ENCODE peak calls at places on chromosome 1, in six cellular contexts. S is right lobe of liver, P is lower lobe of right lung, U is left lung, F is aorta, T is psoas muscle. M is an unnamed sample.

GRCh38 chr1:24728982-24729381 is 16.3 kb upstream of the CLIC4 start:
- ATAC-seq in S (no peak), P (no peak), U (no peak), F (no peak), T (no peak), M (no peak)

GRCh38 chr1:14254184-14254583 is 344.3 kb upstream of the KAZN start:
- ATAC-seq in S (no peak), P (no peak), U (no peak), F (no peak), T (no peak), M (no peak)

GRCh38 chr1:12678820-12679219 is 34.9 kb downstream of the AADACL4 start:
- ATAC-seq in S (no peak), P (no peak), U (no peak), F (no peak), T (no peak), M (no peak)

GRCh38 chr1:219433471-219434131 is 179.3 kb downstream of the ZC3H11B start:
- ATAC-seq in S (no peak), P (peak; percentile 38), U (peak; percentile 41), F (no peak), T (no peak), M (peak; percentile 66)

GRCh38 chr1:94721240-94721639 is 98.9 kb upstream of the SLC44A3 start:
- ATAC-seq in S (peak; percentile 65), P (peak; percentile 75), U (peak; percentile 71), F (no peak), T (no peak), M (no peak)

GRCh38 chr1:62082456-62083363 is 111.9 kb upstream of the L1TD1 start:
- ATAC-seq in S (peak; percentile 82), P (peak; percentile 67), U (peak; percentile 88), F (peak; percentile 73), T (peak; percentile 49), M (no peak)

GRCh38 chr1:119895102-119895501 is 1.2 kb downstream of the ADAM30 start:
- ATAC-seq in S (no peak), P (no peak), U (no peak), F (no peak), T (no peak), M (no peak)

GRCh38 chr1:221824025-221824424 is 82.1 kb upstream of the DUSP10 start:
- ATAC-seq in S (no peak), P (no peak), U (no peak), F (no peak), T (no peak), M (no peak)

GRCh38 chr1:209675567-209676154 is 449 bp downstream of the G0S2 start:
- ATAC-seq in S (peak; percentile 34), P (peak; percentile 50), U (peak; percentile 62), F (peak; percentile 62), T (peak; percentile 17), M (peak; percentile 22)

GRCh38 chr1:244005455-244005854 is 45.6 kb upstream of the ZBTB18 start:
- ATAC-seq in S (no peak), P (no peak), U (no peak), F (no peak), T (no peak), M (no peak)

GRCh38 chr1:59046134-59046533 is 250.8 kb upstream of the FGGY start:
- ATAC-seq in S (no peak), P (no peak), U (no peak), F (no peak), T (no peak), M (no peak)

GRCh38 chr1:170221031-170221430 is 75.3 kb downstream of the NTMT2 start:
- ATAC-seq in S (no peak), P (peak; percentile 34), U (peak; percentile 46), F (peak; percentile 78), T (peak; percentile 23), M (peak; percentile 94)

DNA sequence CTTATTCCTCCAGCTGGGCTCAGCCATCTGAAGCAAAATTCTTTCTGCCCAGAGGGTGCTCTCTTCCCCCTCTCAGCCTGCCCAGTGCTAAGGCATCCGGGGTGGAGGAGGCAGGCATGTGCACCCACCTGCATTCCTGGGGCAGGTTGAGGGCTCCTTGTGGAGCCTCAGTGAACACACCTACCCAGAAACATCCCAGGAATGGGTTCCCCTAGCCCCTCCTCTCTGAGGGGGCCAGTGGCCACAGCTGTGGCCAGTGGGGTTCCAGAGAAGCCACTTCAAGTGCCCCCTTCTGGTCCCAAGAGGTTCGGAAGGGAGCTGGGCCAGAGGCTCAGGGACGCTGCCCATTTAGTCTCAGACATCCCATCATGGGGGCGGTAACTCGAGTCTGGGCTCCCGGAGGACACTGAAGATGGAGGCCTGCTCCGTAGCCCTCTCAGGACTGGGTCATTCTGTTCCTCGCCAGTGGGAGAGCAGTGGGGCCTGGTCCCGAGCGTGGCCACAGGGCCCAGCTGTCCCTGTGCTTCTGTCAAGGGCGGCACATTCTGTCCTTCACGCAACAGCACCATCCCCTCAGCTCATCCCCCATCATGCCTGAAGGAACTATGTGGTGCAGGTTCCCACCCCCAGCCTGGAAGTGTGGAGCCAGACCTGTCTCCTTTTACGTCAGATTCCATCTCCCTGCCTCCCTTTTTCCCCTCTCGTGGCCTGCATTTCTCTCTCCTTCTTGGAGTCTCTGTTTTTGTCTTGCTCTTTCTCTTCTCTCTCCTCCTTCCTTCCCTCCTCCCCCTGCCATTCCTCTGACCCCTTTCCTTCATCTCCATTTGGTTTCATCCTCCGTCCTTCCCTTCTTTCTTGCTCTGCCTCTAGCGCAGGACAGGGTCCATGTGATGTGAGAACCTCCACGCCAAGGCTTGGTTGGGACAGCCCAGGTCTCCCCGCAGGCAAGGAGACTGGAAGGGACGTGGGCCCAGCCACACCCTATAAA is 49.6 kb upstream of the KDM4A start:
- ATAC-seq in S (no peak), P (peak; percentile 86), U (peak; percentile 66), F (no peak), T (no peak), M (no peak)
- H3K36me3 ChIP-seq in S (peaks cover 2% of the 10 kb centered on the region), P (peaks cover 32% of the 10 kb centered on the region), U (peaks cover 19% of the 10 kb centered on the region), F (no peaks in the 10 kb centered on the region), T (no peaks in the 10 kb centered on the region), M (peaks cover 89% of the 10 kb centered on the region)

GRCh38 chr1:156789621-156790318 is 22.4 kb downstream of the PRCC start:
- ATAC-seq in S (no peak), P (no peak), U (no peak), F (no peak), T (no peak), M (no peak)
- H3K36me3 ChIP-seq in S (peaks cover 6% of the 10 kb centered on the region), P (peaks cover 92% of the 10 kb centered on the region), U (peaks cover 92% of the 10 kb centered on the region), F (no peaks in the 10 kb centered on the region), T (peaks cover 96% of the 10 kb centered on the region), M (no peaks in the 10 kb centered on the region)

GRCh38 chr1:16992675-16993074 is 12.3 kb upstream of the MFAP2 start:
- ATAC-seq in S (no peak), P (no peak), U (no peak), F (no peak), T (no peak), M (no peak)

GRCh38 chr1:16991571-16991970 is 11.2 kb upstream of the MFAP2 start:
- ATAC-seq in S (no peak), P (no peak), U (no peak), F (no peak), T (no peak), M (no peak)

GRCh38 chr1:16992102-16992501 is 11.7 kb upstream of the MFAP2 start:
- ATAC-seq in S (no peak), P (no peak), U (no peak), F (no peak), T (no peak), M (no peak)

GRCh38 chr1:16988210-16988609 is 7.8 kb upstream of the MFAP2 start:
- ATAC-seq in S (no peak), P (no peak), U (no peak), F (no peak), T (no peak), M (no peak)

DNA sequence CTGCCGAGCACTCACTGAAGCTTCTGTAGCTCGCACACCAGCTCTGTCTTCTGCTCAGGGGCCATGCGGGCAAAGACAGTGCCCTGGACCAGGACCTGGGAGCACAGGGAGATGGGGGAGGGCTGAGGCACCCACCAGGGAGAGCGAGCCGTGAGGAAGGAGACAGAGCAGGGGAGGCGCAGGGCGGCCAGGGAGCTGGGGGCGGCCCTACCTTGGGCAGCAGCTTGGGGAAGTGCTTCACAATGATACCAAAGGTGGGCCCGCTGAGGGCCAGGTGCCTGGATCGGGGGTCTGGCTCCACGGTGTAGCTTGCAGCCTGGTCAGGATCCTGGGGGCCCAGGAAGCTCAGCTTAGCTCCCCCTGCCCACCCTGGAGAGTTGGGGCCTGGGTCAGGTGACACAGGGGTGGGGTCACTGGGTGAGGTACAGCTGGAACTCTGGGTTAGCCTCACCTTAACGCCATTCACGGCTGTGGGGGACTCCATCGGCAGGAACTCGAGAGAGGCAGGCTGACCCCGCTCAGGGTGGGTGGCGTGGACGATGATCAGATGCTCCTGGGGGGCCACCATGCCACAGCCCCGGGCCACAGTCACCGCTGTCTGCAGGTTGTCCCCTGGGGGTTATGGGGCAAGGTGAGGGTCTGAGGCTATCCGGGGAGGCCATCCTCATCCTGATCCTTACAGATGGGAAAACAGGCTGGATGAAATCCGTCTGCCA is 9.4 kb upstream of the MFAP2 start:
- ATAC-seq in S (no peak), P (no peak), U (no peak), F (no peak), T (no peak), M (no peak)
- H3K36me3 ChIP-seq in S (peaks cover 2% of the 10 kb centered on the region), P (peaks cover 78% of the 10 kb centered on the region), U (peaks cover 92% of the 10 kb centered on the region), F (no peaks in the 10 kb centered on the region), T (peaks cover 78% of the 10 kb centered on the region), M (no peaks in the 10 kb centered on the region)

DNA sequence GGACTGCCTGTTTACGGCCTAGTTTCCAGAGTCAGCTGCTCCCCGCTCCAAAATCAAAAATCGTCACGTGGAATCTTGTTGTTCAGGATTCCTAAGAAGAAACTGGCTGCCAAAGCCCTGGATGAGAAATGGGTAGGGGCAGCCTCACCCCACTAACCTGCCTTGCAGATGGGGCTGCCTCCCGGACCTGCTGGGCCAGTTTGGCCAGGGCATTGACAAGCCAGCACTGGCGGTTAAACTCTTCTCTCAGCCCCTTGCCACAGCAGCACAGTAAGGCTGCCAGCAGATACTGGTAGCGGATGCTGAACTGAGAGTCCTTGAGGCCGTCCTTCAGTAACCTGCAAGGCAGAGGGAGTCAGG is 31.6 kb upstream of the PPP1R15B start:
- ATAC-seq in S (peak; percentile 49), P (peak; percentile 89), U (peak; percentile 88), F (no peak), T (no peak), M (no peak)
- H3K36me3 ChIP-seq in S (no peaks in the 10 kb centered on the region), P (peaks cover 83% of the 10 kb centered on the region), U (peaks cover 71% of the 10 kb centered on the region), F (no peaks in the 10 kb centered on the region), T (peaks cover 92% of the 10 kb centered on the region), M (peaks cover 73% of the 10 kb centered on the region)

DNA sequence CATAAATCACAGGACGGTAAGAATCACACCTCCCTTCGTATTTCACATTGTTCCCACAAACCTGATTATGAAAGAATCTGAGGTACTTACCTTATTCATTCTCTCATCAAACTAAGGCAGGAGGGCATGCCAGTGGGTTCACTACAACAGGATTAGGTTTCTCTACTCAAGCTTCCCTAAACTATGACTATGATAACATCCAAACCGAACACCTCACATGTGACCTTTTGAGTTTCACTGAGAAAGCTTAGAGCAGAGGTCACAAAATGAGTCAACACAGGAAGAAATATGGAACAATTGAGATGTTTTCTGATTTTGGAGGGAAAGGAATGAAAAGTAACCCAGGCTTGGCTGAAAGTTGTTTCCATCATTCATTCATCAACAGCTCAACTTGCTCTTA is 24.1 kb downstream of the UBR4 start:
- ATAC-seq in S (no peak), P (no peak), U (no peak), F (no peak), T (no peak), M (no peak)
- H3K36me3 ChIP-seq in S (peaks cover 32% of the 10 kb centered on the region), P (peaks cover 99% of the 10 kb centered on the region), U (peaks cover 100% of the 10 kb centered on the region), F (peaks cover 14% of the 10 kb centered on the region), T (peaks cover 100% of the 10 kb centered on the region), M (peaks cover 23% of the 10 kb centered on the region)